ENCODE peak calls at places on chromosomes 3 and 15, in six cellular contexts. X is HCEC 1CT; L is germinal center; U is stimulated activated CD4-positive, alpha-beta T cell treated with anti-CD3 and anti-CD28 coated beads, Interleukin-2, amount 100 ng/mL, for 4 hours; C is fibroblast of villous mesenchyme; J is ELF-1. Q is an unnamed sample.
A peak's percentile ranks its signal among the peaks of the same experiment; 100 is the strongest.

GRCh38 chr3:127420825-127421224 is 133.0 kb upstream of the PRR20G start:
- DNase-seq in X (no peak), L (no peak), U (no peak), C (no peak), J (peak; percentile 69), Q (no peak)

GRCh38 chr3:142029052-142029642 is 120.2 kb downstream of the TFDP2 start:
- DNase-seq in X (no peak), L (no peak), U (no peak), C (no peak), J (peak; percentile 5), Q (no peak)

GRCh38 chr15:74951006-74951405 is 5.6 kb downstream of the RPP25 start:
- DNase-seq in X (no peak), L (no peak), U (no peak), C (no peak), J (no peak), Q (no peak)

GRCh38 chr3:73727854-73728253 is 103.1 kb upstream of the PDZRN3 start:
- DNase-seq in X (no peak), L (no peak), U (no peak), C (no peak), J (peak; percentile 2), Q (no peak)

GRCh38 chr15:74193305-74193718 is 9.3 kb downstream of the STRA6 start:
- DNase-seq in X (peak; percentile 67), L (no peak), U (no peak), C (peak; percentile 72), J (no peak), Q (no peak)

GRCh38 chr3:15682766-15683165 is 81.2 kb downstream of the BTD start:
- DNase-seq in X (peak; percentile 25), L (no peak), U (no peak), C (peak; percentile 86), J (no peak), Q (no peak)

GRCh38 chr3:124620600-124621063 is 109.6 kb upstream of the UMPS start:
- DNase-seq in X (peak; percentile 9), L (no peak), U (peak; percentile 9), C (peak; percentile 76), J (peak; percentile 62), Q (peak; percentile 51)

GRCh38 chr3:13419356-13420050 is 619 bp downstream of the NUP210 start:
- DNase-seq in X (no peak), L (peak; percentile 81), U (peak; percentile 55), C (no peak), J (peak; percentile 48), Q (peak; percentile 65)

GRCh38 chr15:66847565-66847991 is 145.5 kb downstream of the SMAD6 start:
- DNase-seq in X (no peak), L (no peak), U (no peak), C (no peak), J (no peak), Q (no peak)

GRCh38 chr15:101407966-101408775 is 81.3 kb downstream of the PCSK6 start:
- DNase-seq in X (no peak), L (no peak), U (no peak), C (no peak), J (no peak), Q (no peak)

GRCh38 chr3:151156618-151157216 is 46.3 kb downstream of the GPR171 start:
- DNase-seq in X (peak; percentile 57), L (peak; percentile 57), U (peak; percentile 19), C (peak; percentile 58), J (peak; percentile 58), Q (peak; percentile 15)

GRCh38 chr3:133426721-133427120 is 26.9 kb downstream of the BFSP2 start:
- DNase-seq in X (peak; percentile 23), L (no peak), U (no peak), C (no peak), J (no peak), Q (no peak)

GRCh38 chr3:58084788-58085543 is 76.7 kb downstream of the FLNB start:
- DNase-seq in X (no peak), L (no peak), U (no peak), C (no peak), J (no peak), Q (no peak)

GRCh38 chr3:158845748-158846350 is 44.0 kb downstream of the MFSD1 start:
- DNase-seq in X (peak; percentile 49), L (peak; percentile 56), U (peak; percentile 7), C (peak; percentile 32), J (peak; percentile 27), Q (peak; percentile 50)

GRCh38 chr3:50592568-50592967 is 19.0 kb downstream of the CISH start:
- DNase-seq in X (no peak), L (no peak), U (no peak), C (no peak), J (no peak), Q (no peak)

GRCh38 chr3:14124223-14124614 is 451 bp downstream of the CHCHD4 start:
- DNase-seq in X (peak; percentile 53), L (peak; percentile 76), U (peak; percentile 46), C (peak; percentile 43), J (peak; percentile 61), Q (peak; percentile 56)